ENCODE peak calls at places on chromosomes 6 and 20, in eight cellular contexts. F is AG09309; Z is body of pancreas; A is right lobe of liver; S is fibroblast of the aortic adventitia; E is CD4-positive, alpha-beta T cell; T is heart left ventricle; C is neural progenitor cell. G is an unnamed sample.

GRCh38 chr20:50534567-50534966 is 24.4 kb downstream of the PTPN1 start:
- DNase-seq in F (peak), C (no peak), T (no peak), E (no peak), Z (no peak), S (peak), A (no peak), G (peak)

GRCh38 chr20:62618622-62619529 is 23.4 kb upstream of the SLCO4A1 start:
- DNase-seq in C (peak), F (no peak), S (no peak), Z (no peak), E (peak), T (no peak), A (peak), G (no peak)

GRCh38 chr20:50194831-50195523 is 4.3 kb downstream of the CEBPB start:
- DNase-seq in A (no peak), F (no peak), C (no peak), S (peak), T (no peak), Z (no peak), E (no peak), G (peak)

GRCh38 chr6:154154389-154154967 is 115.4 kb downstream of the OPRM1 start:
- DNase-seq in F (peak), E (peak), A (no peak), Z (peak), S (peak), T (peak), C (peak), G (peak)

GRCh38 chr6:112636650-112637260 is 289.6 kb downstream of the RFPL4B start:
- DNase-seq in F (peak), S (peak), C (no peak), T (no peak), A (no peak), Z (no peak), E (no peak), G (no peak)

GRCh38 chr20:32681175-32682084 is 7.7 kb upstream of the C20orf203 start:
- DNase-seq in E (no peak), Z (peak), A (no peak), C (peak), F (no peak), S (no peak), T (no peak), G (peak)

GRCh38 chr6:108746841-108747575 is 101.2 kb upstream of the ARMC2 start:
- DNase-seq in S (no peak), E (no peak), T (no peak), C (no peak), Z (no peak), A (no peak), F (no peak), G (no peak)

GRCh38 chr20:52918311-52918710 is 53.8 kb upstream of the TSHZ2 start:
- DNase-seq in Z (no peak), F (no peak), S (no peak), T (no peak), A (no peak), C (no peak), E (no peak), G (no peak)

GRCh38 chr6:1949533-1949932 is 295.9 kb downstream of the GMDS start:
- DNase-seq in Z (no peak), A (no peak), T (no peak), C (no peak), E (no peak), S (peak), F (peak), G (peak)

GRCh38 chr20:50120935-50121693 is 8.2 kb upstream of the UBE2V1 start:
- DNase-seq in F (no peak), A (peak), S (peak), T (peak), C (peak), Z (peak), E (peak), G (peak)

GRCh38 chr20:20593447-20594170 is 118.8 kb downstream of the RALGAPA2 start:
- DNase-seq in A (no peak), S (peak), Z (peak), F (no peak), C (peak), T (no peak), E (no peak), G (peak)

GRCh38 chr6:138231399-138231886 is 13.2 kb upstream of the PBOV1 start:
- DNase-seq in T (no peak), F (no peak), Z (peak), S (no peak), C (no peak), A (no peak), E (no peak), G (no peak)

GRCh38 chr6:113317870-113318269 is 539.3 kb upstream of the MARCKS start:
- DNase-seq in A (no peak), T (no peak), S (no peak), E (no peak), C (peak), F (no peak), Z (no peak), G (no peak)

GRCh38 chr20:50221501-50222323 is 31.1 kb downstream of the CEBPB start:
- DNase-seq in S (peak), A (peak), T (peak), Z (no peak), E (no peak), C (no peak), F (peak), G (peak)

GRCh38 chr6:167697316-167697715 is 129.4 kb upstream of the AFDN start:
- DNase-seq in Z (no peak), S (no peak), T (no peak), A (no peak), F (no peak), E (no peak), C (no peak), G (no peak)

GRCh38 chr6:1552296-1552761 is 57.4 kb upstream of the FOXC1 start:
- DNase-seq in Z (no peak), F (no peak), T (no peak), S (peak), C (peak), E (no peak), A (no peak), G (peak)

GRCh38 chr6:147108256-147108910 is 95.8 kb upstream of the STXBP5 start:
- DNase-seq in S (no peak), E (no peak), Z (no peak), C (no peak), A (no peak), T (no peak), F (no peak), G (no peak)

GRCh38 chr20:1816384-1817381 is 78.5 kb upstream of the SIRPA start:
- DNase-seq in C (peak), T (peak), Z (no peak), A (peak), E (no peak), F (peak), S (peak), G (peak)

GRCh38 chr6:26432622-26433021 is 7.7 kb upstream of the BTN3A3 start:
- DNase-seq in E (no peak), C (no peak), F (no peak), T (no peak), Z (no peak), A (no peak), S (peak), G (peak)

GRCh38 chr6:53792973-53793317 is 1.9 kb upstream of the LRRC1 start:
- DNase-seq in E (no peak), F (no peak), Z (no peak), C (no peak), T (no peak), A (no peak), S (no peak), G (no peak)

GRCh38 chr6:38773338-38773737 is 58.2 kb downstream of the DNAH8 start:
- DNase-seq in C (peak), T (no peak), S (no peak), F (no peak), A (no peak), E (no peak), Z (peak), G (peak)

GRCh38 chr6:38779310-38780062 is 64.4 kb downstream of the DNAH8 start:
- DNase-seq in A (no peak), T (no peak), S (no peak), Z (no peak), C (no peak), F (no peak), E (no peak), G (no peak)

GRCh38 chr6:38776515-38776914 is 61.4 kb downstream of the DNAH8 start:
- DNase-seq in F (no peak), A (no peak), E (no peak), C (no peak), Z (no peak), T (no peak), S (peak), G (no peak)

GRCh38 chr6:38774933-38775707 is 60.0 kb downstream of the DNAH8 start:
- DNase-seq in A (no peak), Z (no peak), S (no peak), C (no peak), F (no peak), T (no peak), E (no peak), G (no peak)

DNA sequence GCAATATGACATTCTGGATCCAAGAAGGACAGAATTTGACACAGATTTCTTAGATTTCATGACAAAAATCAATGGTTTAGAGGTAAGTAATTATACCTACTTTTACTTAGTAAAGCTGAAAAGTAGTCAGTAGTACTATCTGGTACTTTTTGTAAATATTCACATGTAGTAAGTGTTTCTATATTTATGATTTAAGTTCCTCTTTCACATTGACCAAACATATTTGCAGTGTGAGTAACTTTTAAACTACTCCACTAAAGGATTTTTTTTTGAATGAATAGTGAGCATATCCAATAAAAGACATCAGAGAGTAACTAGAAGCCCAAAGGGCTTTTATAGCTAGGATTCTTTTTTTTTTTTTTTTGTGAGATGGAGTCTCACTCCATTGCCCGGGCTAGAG is 60.8 kb downstream of the DNAH8 start:
- DNase-seq in S (no peak), E (no peak), A (no peak), T (no peak), Z (no peak), C (no peak), F (no peak), G (no peak)
- TF ChIP-seq CTCF in S (no peak), E (no peak), A (no peak), T (no peak), Z (no peak), C (no peak), F (no peak), G (no peak)

GRCh38 chr6:144090384-144090783 is 5.0 kb downstream of the SF3B5 start:
- DNase-seq in T (no peak), A (no peak), F (no peak), Z (no peak), S (no peak), E (no peak), C (no peak), G (no peak)

GRCh38 chr6:144093658-144094057 is 1.7 kb downstream of the SF3B5 start:
- DNase-seq in T (no peak), E (no peak), C (no peak), S (no peak), Z (no peak), A (no peak), F (no peak), G (no peak)

GRCh38 chr6:144093236-144093635 is 2.1 kb downstream of the SF3B5 start:
- DNase-seq in F (no peak), T (no peak), Z (no peak), S (no peak), A (no peak), E (no peak), C (no peak), G (no peak)

GRCh38 chr6:144083172-144083571 is 12.2 kb downstream of the SF3B5 start:
- DNase-seq in S (no peak), C (no peak), T (no peak), A (no peak), F (no peak), Z (no peak), E (no peak), G (no peak)

GRCh38 chr6:144087789-144088426 is 7.5 kb downstream of the SF3B5 start:
- DNase-seq in Z (no peak), S (no peak), E (no peak), C (no peak), T (no peak), F (no peak), A (no peak), G (no peak)
- TF ChIP-seq CTCF in Z (no peak), S (no peak), E (no peak), C (no peak), T (no peak), F (no peak), A (no peak), G (no peak)

DNA sequence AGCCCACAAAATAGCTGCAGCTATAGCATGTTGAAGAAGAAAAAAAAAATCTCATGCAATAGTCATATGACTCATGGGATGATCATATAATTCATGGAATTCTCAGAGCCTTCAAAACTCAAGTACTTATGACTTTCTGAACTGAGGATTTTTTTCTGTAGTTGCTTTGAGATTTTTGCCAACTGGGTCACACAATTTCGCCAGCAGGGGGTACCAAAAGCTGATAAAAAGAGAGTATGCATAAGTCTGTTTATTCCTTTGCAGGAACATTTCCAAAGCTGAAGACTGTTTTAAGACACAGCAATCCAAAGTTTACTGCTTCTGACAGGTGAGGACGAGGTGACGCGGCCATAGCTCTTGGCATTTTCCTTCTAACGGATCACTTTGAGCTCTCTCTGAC is 586.1 kb upstream of the CHD6 start:
- DNase-seq in E (no peak), Z (peak), F (no peak), C (peak), A (no peak), S (no peak), T (no peak), G (no peak)
- TF ChIP-seq CTCF in E (no peak), Z (peak), F (no peak), C (peak), A (peak), S (no peak), T (peak), G (no peak)

GRCh38 chr6:155694429-155694795 is 238.8 kb upstream of the NOX3 start:
- DNase-seq in T (no peak), E (no peak), A (no peak), F (no peak), S (no peak), C (no peak), Z (no peak), G (no peak)
- TF ChIP-seq CTCF in T (no peak), E (no peak), A (no peak), F (no peak), S (no peak), C (no peak), Z (no peak), G (no peak)

GRCh38 chr6:84967965-84968364 is 203.6 kb upstream of the TBX18 start:
- DNase-seq in A (no peak), F (no peak), Z (no peak), T (no peak), S (no peak), C (no peak), E (no peak), G (no peak)

DNA sequence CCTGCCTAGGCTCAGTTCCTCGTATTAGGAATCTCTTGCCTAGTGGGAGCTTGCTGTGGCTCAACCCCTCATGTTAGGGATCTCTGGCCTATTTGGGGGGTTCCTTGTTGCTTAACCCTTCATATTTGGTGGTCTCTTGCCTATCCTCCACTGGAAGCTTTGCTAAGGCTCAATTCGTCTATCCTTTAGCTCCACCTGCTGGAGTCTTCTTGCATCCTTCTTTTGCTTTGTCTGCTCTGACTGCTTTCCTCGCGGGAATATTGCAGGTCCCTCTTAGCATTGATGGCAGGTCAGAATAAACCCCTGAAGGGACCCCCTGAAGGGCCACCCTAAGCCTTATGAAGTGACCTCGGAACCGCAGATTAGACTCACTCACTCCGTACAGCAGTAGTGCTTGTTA is 203.0 kb upstream of the TBX18 start:
- DNase-seq in F (no peak), Z (peak), E (no peak), S (peak), A (no peak), C (peak), T (no peak), G (peak)
- TF ChIP-seq CTCF in F (peak), Z (peak), E (no peak), S (peak), A (peak), C (peak), T (peak), G (peak)

GRCh38 chr6:29631860-29632731 is 887 bp downstream of the GABBR1 start:
- DNase-seq in E (peak), A (peak), Z (peak), C (peak), T (peak), F (no peak), S (peak), G (peak)
- TF ChIP-seq CTCF in E (no peak), A (no peak), Z (no peak), C (no peak), T (no peak), F (no peak), S (no peak), G (no peak)

DNA sequence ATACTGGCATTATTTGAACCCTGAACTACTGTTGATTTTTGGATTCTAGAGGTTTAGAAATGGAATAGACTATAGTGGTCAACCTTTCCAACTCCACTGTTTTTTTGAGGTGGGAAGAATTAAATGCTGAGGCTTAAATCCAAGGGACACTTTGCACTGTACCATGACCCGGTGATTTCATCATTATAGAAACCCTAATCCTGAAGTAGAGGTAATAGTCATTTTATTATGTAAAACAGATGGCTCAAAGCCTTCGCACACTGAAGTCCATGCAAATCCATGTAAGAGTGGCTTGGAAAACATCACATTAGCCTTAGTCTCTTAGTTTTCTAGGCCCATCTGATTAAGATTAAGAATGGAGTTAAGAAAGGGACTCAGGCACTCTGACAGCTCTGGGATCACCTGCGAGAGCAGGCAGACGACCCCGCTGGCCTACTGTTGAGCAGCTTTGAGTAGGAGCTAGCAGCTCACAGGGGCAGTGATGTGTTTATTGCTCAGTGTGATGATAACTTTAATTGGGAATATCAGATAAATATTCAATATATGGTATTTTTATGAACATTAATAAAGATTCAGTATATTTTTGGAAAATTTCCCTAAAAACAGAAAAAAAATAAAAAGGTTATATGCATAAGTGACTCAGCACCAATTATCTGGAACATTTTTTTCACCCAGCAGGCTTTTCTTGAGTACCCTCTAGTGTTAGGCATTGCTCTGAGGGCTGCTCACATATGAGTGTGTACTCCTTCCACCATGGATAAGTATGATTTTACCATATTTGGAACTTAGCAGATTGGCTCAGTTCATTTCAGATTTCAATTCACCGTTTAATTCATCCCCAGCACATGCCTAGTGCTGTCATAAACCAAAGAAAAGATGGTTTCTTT is 13.4 kb downstream of the SLX4IP start:
- DNase-seq in E (no peak), A (no peak), S (peak), C (peak), T (no peak), F (no peak), Z (no peak), G (no peak)
- TF ChIP-seq CTCF in E (no peak), A (no peak), S (peak), C (no peak), T (no peak), F (peak), Z (no peak), G (no peak)

GRCh38 chr6:121680058-121680457 is 244.6 kb downstream of the GJA1 start:
- DNase-seq in A (no peak), S (no peak), Z (no peak), F (no peak), T (no peak), C (no peak), E (no peak), G (no peak)
- TF ChIP-seq CTCF in A (no peak), S (no peak), Z (no peak), F (no peak), T (no peak), C (peak), E (no peak), G (no peak)

GRCh38 chr20:44942264-44942973 is 17.8 kb downstream of the TOMM34 start:
- DNase-seq in T (no peak), S (no peak), E (no peak), Z (no peak), A (no peak), F (no peak), C (peak), G (no peak)
- TF ChIP-seq CTCF in T (peak), S (no peak), E (no peak), Z (no peak), A (no peak), F (peak), C (peak), G (no peak)